ENCODE peak calls at places on chromosomes 5 and 9, in eight cellular contexts. V is H1, Y is testis, G is uterus, M is body of pancreas, C is ovary, W is sigmoid colon, L is HepG2. N is an unnamed sample.

GRCh38 chr9:76453785-76454184 is 5.2 kb upstream of the GCNT1 start:
- DNase-seq in W (no peak), M (no peak), V (no peak), Y (no peak), C (no peak), L (no peak), G (no peak), N (no peak)

GRCh38 chr5:43941806-43942205 is 338.8 kb downstream of the NNT start:
- DNase-seq in C (no peak), L (no peak), V (no peak), W (no peak), Y (no peak), G (no peak), M (no peak), N (no peak)

GRCh38 chr9:74935008-74935407 is 17.7 kb downstream of the C9orf40 start:
- DNase-seq in V (no peak), L (no peak), C (no peak), Y (no peak), W (no peak), M (no peak), G (no peak), N (no peak)

GRCh38 chr5:173800340-173800739 is 87.8 kb upstream of the CPEB4 start:
- DNase-seq in W (no peak), Y (no peak), L (no peak), G (no peak), C (no peak), V (no peak), M (no peak), N (no peak)

GRCh38 chr9:92762196-92762595 is 2.4 kb downstream of the BICD2 start:
- DNase-seq in W (no peak), G (no peak), V (no peak), C (no peak), L (no peak), Y (no peak), M (no peak), N (no peak)

GRCh38 chr9:135508211-135508820 is 7.8 kb downstream of the MRPS2 start:
- DNase-seq in W (peak; percentile 48), L (no peak), C (no peak), G (no peak), V (no peak), M (peak; percentile 2), Y (no peak), N (peak; percentile 34)

GRCh38 chr5:143657814-143658395 is 154.1 kb upstream of the HMHB1 start:
- DNase-seq in M (no peak), Y (no peak), G (no peak), L (peak; percentile 50), W (no peak), V (no peak), C (no peak), N (no peak)

GRCh38 chr9:126558051-126558665 is 55.6 kb upstream of the LMX1B start:
- DNase-seq in G (peak; percentile 27), M (peak; percentile 79), L (peak; percentile 44), W (peak; percentile 73), Y (peak; percentile 77), V (peak; percentile 29), C (peak; percentile 38), N (peak; percentile 76)

GRCh38 chr5:175464414-175465233 is 13.7 kb upstream of the SFXN1 start:
- DNase-seq in G (no peak), M (peak; percentile 59), C (no peak), V (no peak), Y (peak; percentile 46), W (no peak), L (peak; percentile 60), N (no peak)

GRCh38 chr9:120935383-120935857 is 8.8 kb upstream of the TRAF1 start:
- DNase-seq in M (peak; percentile 99), C (peak; percentile 96), L (no peak), G (peak; percentile 95), Y (peak; percentile 94), V (no peak), W (peak; percentile 98), N (peak; percentile 97)

GRCh38 chr9:96603305-96604004 is 16.2 kb downstream of the CDC14B start:
- DNase-seq in M (no peak), Y (no peak), G (no peak), V (no peak), L (no peak), W (no peak), C (no peak), N (no peak)

GRCh38 chr5:5017827-5018559 is 122.1 kb upstream of the ADAMTS16 start:
- DNase-seq in V (no peak), Y (no peak), W (no peak), G (no peak), L (no peak), C (no peak), M (no peak), N (no peak)

GRCh38 chr5:19771174-19771835 is 216.7 kb downstream of the CDH18 start:
- DNase-seq in C (no peak), M (no peak), Y (no peak), V (no peak), W (no peak), G (no peak), L (no peak), N (no peak)

GRCh38 chr5:163347671-163348070 is 89.7 kb upstream of the CCNG1 start:
- DNase-seq in V (peak; percentile 27), W (no peak), G (no peak), M (peak; percentile 60), L (peak; percentile 59), C (peak; percentile 26), Y (peak; percentile 66), N (peak; percentile 26)

GRCh38 chr5:130052752-130053151 is 148.5 kb downstream of the CHSY3 start:
- DNase-seq in G (no peak), M (no peak), Y (no peak), V (no peak), C (no peak), L (no peak), W (no peak), N (no peak)

GRCh38 chr5:145984072-145984471 is 47.7 kb downstream of the SH3RF2 start:
- DNase-seq in G (no peak), Y (no peak), C (no peak), M (no peak), V (no peak), W (no peak), L (no peak), N (no peak)

DNA sequence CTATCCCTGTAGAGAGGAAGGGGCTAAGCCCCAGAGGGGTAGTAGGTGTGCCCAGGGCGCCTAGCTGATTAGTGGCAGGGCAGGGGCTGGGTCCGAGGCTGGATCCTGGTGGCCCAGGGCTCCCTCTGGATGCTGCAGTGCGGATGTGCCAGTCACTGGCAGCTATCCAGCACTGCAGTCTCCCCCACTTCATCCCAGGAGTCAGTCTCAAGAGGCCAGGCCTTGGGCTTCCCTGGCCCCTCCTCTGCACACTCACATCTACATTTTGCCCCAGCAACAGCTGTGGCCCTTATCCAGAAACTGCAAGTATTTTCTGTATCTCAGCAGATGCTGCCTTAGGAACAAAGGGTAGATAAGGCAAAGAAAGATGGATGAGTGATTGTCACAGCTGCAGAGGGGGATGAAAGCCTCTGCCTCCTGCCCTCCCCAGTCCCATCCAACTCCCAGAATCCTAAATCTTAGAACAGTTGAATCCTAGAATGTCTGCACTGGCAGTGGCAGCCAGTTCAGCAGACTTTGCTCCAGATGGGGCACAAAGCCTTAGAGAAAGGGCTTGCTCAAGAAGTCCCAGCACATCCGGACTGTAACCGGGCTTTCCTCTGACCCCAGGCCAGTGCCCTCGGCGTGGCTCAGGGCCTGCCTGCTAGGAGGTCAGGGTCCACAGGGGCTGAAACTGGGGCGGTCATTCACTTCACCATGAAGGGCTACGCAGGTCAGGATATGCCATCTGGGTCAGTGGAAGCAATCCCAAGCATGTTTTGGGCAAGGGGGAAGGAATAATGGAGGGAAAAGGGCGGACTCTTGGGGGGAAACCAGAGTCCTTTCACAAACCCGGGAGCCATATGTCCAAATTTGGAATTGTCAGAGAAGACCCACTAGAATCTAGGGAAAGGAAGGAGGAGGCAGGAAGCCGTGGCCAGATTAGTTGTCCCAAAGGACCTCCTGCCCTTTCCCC is 1.5 kb downstream of the ANXA6 start:
- DNase-seq in W (peak; percentile 77), L (peak; percentile 42), C (peak; percentile 48), M (peak; percentile 44), V (no peak), G (peak; percentile 31), Y (peak; percentile 65), N (peak; percentile 95)
- TF ChIP-seq CTCF in W (no peak), L (no peak), C (no peak), M (no peak), V (no peak), G (no peak), Y (no peak), N (no peak)

GRCh38 chr5:73378765-73379164 is 69.8 kb downstream of the FOXD1 start:
- DNase-seq in Y (no peak), G (no peak), M (no peak), V (no peak), W (no peak), C (no peak), L (no peak), N (no peak)
- H3K27me3 ChIP-seq in Y (no peaks in the 10 kb centered on the region), G (peaks cover 40% of the 10 kb centered on the region), M (no peaks in the 10 kb centered on the region), V (peaks cover 44% of the 10 kb centered on the region), W (peaks cover 32% of the 10 kb centered on the region), C (no peaks in the 10 kb centered on the region), L (peaks cover 10% of the 10 kb centered on the region), N (peaks cover 7% of the 10 kb centered on the region)

GRCh38 chr5:1801061-1801953 is at the start of gene NDUFS6:
- DNase-seq in W (peak; percentile 86), Y (peak; percentile 87), M (peak; percentile 87), V (peak; percentile 39), L (peak; percentile 60), G (peak; percentile 62), C (peak; percentile 80), N (peak; percentile 87)
- TF ChIP-seq POLR2A in W (peak; percentile 61), Y (no peak), M (no peak), V (no peak), L (peak; percentile 60), G (no peak), C (no peak), N (no peak)

GRCh38 chr9:112786834-112787520 is 36.4 kb downstream of the SNX30 start:
- DNase-seq in V (no peak), Y (no peak), M (no peak), L (no peak), G (no peak), C (no peak), W (no peak), N (no peak)
- TF ChIP-seq CTCF in V (no peak), Y (no peak), M (no peak), L (no peak), G (no peak), C (no peak), W (no peak), N (no peak)

GRCh38 chr9:89677696-89678393 is 73.0 kb downstream of the GADD45G start:
- DNase-seq in G (no peak), M (peak; percentile 83), Y (peak; percentile 65), W (no peak), C (peak; percentile 56), L (no peak), V (peak; percentile 85), N (no peak)

GRCh38 chr9:89675403-89675771 is 70.6 kb downstream of the GADD45G start:
- DNase-seq in L (no peak), C (no peak), M (peak; percentile 76), Y (no peak), G (no peak), V (no peak), W (no peak), N (peak; percentile 72)

GRCh38 chr9:89678394-89679005 is 73.7 kb downstream of the GADD45G start:
- DNase-seq in G (no peak), C (no peak), W (no peak), L (no peak), Y (peak; percentile 43), V (no peak), M (peak; percentile 65), N (no peak)

GRCh38 chr9:89676281-89676680 is 71.5 kb downstream of the GADD45G start:
- DNase-seq in C (no peak), W (peak; percentile 78), L (no peak), G (no peak), Y (no peak), M (peak; percentile 100), V (no peak), N (peak; percentile 78)

GRCh38 chr9:89674667-89675402 is 70.0 kb downstream of the GADD45G start:
- DNase-seq in C (no peak), Y (peak; percentile 71), M (no peak), W (no peak), V (peak; percentile 70), G (no peak), L (no peak), N (no peak)
- H3K27me3 ChIP-seq in C (no peaks in the 10 kb centered on the region), Y (no peaks in the 10 kb centered on the region), M (no peaks in the 10 kb centered on the region), W (no peaks in the 10 kb centered on the region), V (peaks cover 16% of the 10 kb centered on the region), G (no peaks in the 10 kb centered on the region), L (peaks cover 24% of the 10 kb centered on the region), N (no peaks in the 10 kb centered on the region)

N was measured in right lobe of liver.